ENCODE peak calls at places on chromosomes 5 and 9, in six cellular contexts. Y is aorta; M is COR-L47; Q is stimulated activated CD8-positive, alpha-beta memory T cell treated with anti-CD3 and anti-CD28 coated beads, Interleukin-2, amount 100 ng/mL, for 48 hours; Z is RCC 7860; L is CD4-positive, CD25-positive, alpha-beta regulatory T cell. K is an unnamed sample.
A peak's percentile ranks its signal among the peaks of the same experiment; 100 is the strongest.

GRCh38 chr9:129316281-129317030 is 138.4 kb upstream of the IER5L start:
- DNase-seq in Y (peak; percentile 65), M (no peak), Q (no peak), Z (no peak), L (no peak), K (no peak)

GRCh38 chr5:171801839-171802238 is 16.2 kb downstream of the SMIM23 start:
- DNase-seq in Y (no peak), M (no peak), Q (no peak), Z (no peak), L (no peak), K (no peak)

GRCh38 chr5:140295414-140295813 is 7.5 kb downstream of the PFDN1 start:
- DNase-seq in Y (no peak), M (peak; percentile 5), Q (no peak), Z (peak; percentile 98), L (no peak), K (no peak)

GRCh38 chr9:107153336-107153735 is 129.7 kb upstream of the RAD23B start:
- DNase-seq in Y (no peak), M (no peak), Q (no peak), Z (peak; percentile 27), L (no peak), K (no peak)

GRCh38 chr9:115213777-115214428 is 95.9 kb upstream of the TNC start:
- DNase-seq in Y (no peak), M (no peak), Q (no peak), Z (peak; percentile 88), L (no peak), K (no peak)

GRCh38 chr5:143055596-143056330 is 285.6 kb downstream of the ARHGAP26 start:
- DNase-seq in Y (no peak), M (no peak), Q (no peak), Z (no peak), L (no peak), K (no peak)

GRCh38 chr5:14178671-14179211 is 35.6 kb downstream of the TRIO start:
- DNase-seq in Y (no peak), M (no peak), Q (no peak), Z (peak; percentile 100), L (no peak), K (no peak)

GRCh38 chr5:60334281-60334713 is 365.7 kb downstream of the DEPDC1B start:
- DNase-seq in Y (peak; percentile 76), M (no peak), Q (no peak), Z (peak; percentile 5), L (no peak), K (no peak)

GRCh38 chr5:31753700-31754461 is 115.0 kb downstream of the PDZD2 start:
- DNase-seq in Y (no peak), M (no peak), Q (no peak), Z (no peak), L (no peak), K (no peak)

GRCh38 chr5:165783024-165783423 is 2277.6 kb downstream of the MAT2B start:
- DNase-seq in Y (no peak), M (no peak), Q (no peak), Z (no peak), L (no peak), K (no peak)

GRCh38 chr9:83313771-83314170 is 224.4 kb downstream of the FRMD3 start:
- DNase-seq in Y (no peak), M (peak; percentile 91), Q (no peak), Z (no peak), L (no peak), K (no peak)

GRCh38 chr9:133429216-133429613 is 7.0 kb downstream of the ADAMTS13 start:
- DNase-seq in Y (no peak), M (no peak), Q (no peak), Z (no peak), L (no peak), K (no peak)

GRCh38 chr5:2163457-2163856 is 280.7 kb upstream of the IRX4 start:
- DNase-seq in Y (peak; percentile 23), M (no peak), Q (no peak), Z (no peak), L (no peak), K (no peak)

GRCh38 chr5:77900691-77901090 is 124.6 kb upstream of the TBCA start:
- DNase-seq in Y (no peak), M (no peak), Q (no peak), Z (no peak), L (no peak), K (no peak)

GRCh38 chr5:169875091-169875727 is 105.1 kb downstream of the INSYN2B start:
- DNase-seq in Y (no peak), M (no peak), Q (no peak), Z (no peak), L (no peak), K (no peak)

GRCh38 chr5:129917224-129917623 is 13.0 kb downstream of the CHSY3 start:
- DNase-seq in Y (no peak), M (no peak), Q (no peak), Z (no peak), L (no peak), K (no peak)

GRCh38 chr5:149442563-149443182 is 63.6 kb upstream of the IL17B start:
- DNase-seq in Y (peak; percentile 96), M (peak; percentile 42), Q (peak; percentile 67), Z (peak; percentile 64), L (peak; percentile 41), K (peak; percentile 86)

K was measured in lower lobe of right lung.